ENCODE peak calls at places on chromosomes 4 and X, in eight cellular contexts. A, J, U, L, K, Q, R and N are unnamed samples.

GRCh38 chr4:146520894-146521542 is 722 bp downstream of the SLC10A7 start:
- DNase-seq in A (no peak), J (peak; percentile 6), U (no peak), L (no peak), K (peak; percentile 23), Q (peak; percentile 8), R (peak; percentile 19), N (no peak)

GRCh38 chrX:118337687-118338086 is 8.2 kb upstream of the WDR44 start:
- DNase-seq in A (no peak), J (no peak), U (no peak), L (no peak), K (no peak), Q (no peak), R (no peak), N (no peak)

GRCh38 chr4:108072300-108072699 is 82.6 kb downstream of the HADH start:
- DNase-seq in A (no peak), J (peak; percentile 69), U (peak; percentile 50), L (no peak), K (no peak), Q (peak; percentile 12), R (no peak), N (no peak)

GRCh38 chr4:101019313-101019712 is 328.0 kb downstream of the PPP3CA start:
- DNase-seq in A (no peak), J (no peak), U (no peak), L (no peak), K (no peak), Q (no peak), R (no peak), N (no peak)

GRCh38 chrX:121836000-121836399 is 788.6 kb downstream of the GLUD2 start:
- DNase-seq in A (no peak), J (no peak), U (no peak), L (peak; percentile 20), K (no peak), Q (no peak), R (no peak), N (no peak)

GRCh38 chrX:40154853-40155616 is 57.3 kb upstream of the BCOR start:
- DNase-seq in A (no peak), J (no peak), U (no peak), L (no peak), K (no peak), Q (no peak), R (no peak), N (no peak)

GRCh38 chr4:72779256-72779655 is 210.2 kb upstream of the ADAMTS3 start:
- DNase-seq in A (no peak), J (no peak), U (no peak), L (no peak), K (peak; percentile 95), Q (no peak), R (no peak), N (no peak)

GRCh38 chrX:110866421-110866820 is 70.8 kb upstream of the CHRDL1 start:
- DNase-seq in A (no peak), J (no peak), U (no peak), L (no peak), K (no peak), Q (no peak), R (no peak), N (no peak)

GRCh38 chr4:16133406-16133805 is 49.6 kb upstream of the PROM1 start:
- DNase-seq in A (no peak), J (no peak), U (no peak), L (no peak), K (no peak), Q (no peak), R (no peak), N (no peak)

GRCh38 chrX:81241753-81242152 is 39.9 kb downstream of the SH3BGRL start:
- DNase-seq in A (no peak), J (no peak), U (no peak), L (no peak), K (no peak), Q (no peak), R (no peak), N (no peak)

GRCh38 chrX:119573222-119573621 is 1.1 kb upstream of the UBE2A start:
- DNase-seq in A (no peak), J (no peak), U (no peak), L (no peak), K (no peak), Q (no peak), R (no peak), N (no peak)

GRCh38 chrX:70437921-70438665 is 6.5 kb upstream of the DLG3 start:
- DNase-seq in A (no peak), J (no peak), U (no peak), L (no peak), K (no peak), Q (no peak), R (no peak), N (no peak)